ENCODE peak calls at places on chromosomes 13 and 19, in six cellular contexts. S, I, R, Z, O and X are unnamed samples.

GRCh38 chr13:114099918-114100445 is 32.4 kb downstream of the RASA3 start:
- DNase-seq in S (peak; percentile 16), I (peak; percentile 30), O (no peak), Z (peak; percentile 31), R (peak; percentile 44), X (peak; percentile 17)

GRCh38 chr19:10681658-10682057 is 19.6 kb upstream of the QTRT1 start:
- DNase-seq in I (no peak), R (no peak), Z (no peak), S (no peak), O (no peak), X (no peak)

GRCh38 chr13:101325423-101325822 is 90.9 kb downstream of the NALCN start:
- DNase-seq in Z (no peak), S (no peak), O (no peak), R (no peak), I (no peak), X (no peak)

GRCh38 chr13:102591988-102592781 is 4.6 kb upstream of the TPP2 start:
- DNase-seq in I (peak; percentile 69), S (peak; percentile 82), Z (peak; percentile 75), O (peak; percentile 72), R (peak; percentile 75), X (peak; percentile 71)

GRCh38 chr19:13095934-13096890 is 6.4 kb downstream of the LYL1 start:
- DNase-seq in I (peak; percentile 71), R (no peak), S (no peak), O (peak; percentile 75), Z (peak; percentile 67), X (no peak)

GRCh38 chr19:18475004-18475453 is 37.1 kb upstream of the ISYNA1 start:
- DNase-seq in S (no peak), R (no peak), I (no peak), O (no peak), Z (no peak), X (no peak)

GRCh38 chr13:27969073-27969865 is at the start of gene CDX2:
- DNase-seq in Z (no peak), O (no peak), S (no peak), I (peak; percentile 71), R (no peak), X (no peak)

GRCh38 chr13:45674908-45675307 is 27.2 kb upstream of the CBY2 start:
- DNase-seq in R (peak; percentile 52), S (peak; percentile 69), O (no peak), Z (no peak), I (no peak), X (no peak)

GRCh38 chr13:22311734-22312404 is 641.0 kb downstream of the FGF9 start:
- DNase-seq in S (no peak), I (peak; percentile 2), O (no peak), R (no peak), Z (no peak), X (no peak)

GRCh38 chr13:72194531-72194930 is 327.5 kb upstream of the DACH1 start:
- DNase-seq in O (no peak), R (no peak), S (no peak), I (no peak), Z (no peak), X (no peak)

GRCh38 chr19:7705387-7706187 is 3.7 kb upstream of the FCER2 start:
- DNase-seq in Z (no peak), I (no peak), O (no peak), R (no peak), S (no peak), X (peak; percentile 35)

GRCh38 chr19:21602105-21602658 is 96.8 kb downstream of the ZNF429 start:
- DNase-seq in O (no peak), I (no peak), S (no peak), R (no peak), Z (no peak), X (no peak)

GRCh38 chr13:97214921-97215320 is 7.2 kb upstream of the MBNL2 start:
- DNase-seq in S (no peak), I (no peak), R (no peak), O (no peak), Z (no peak), X (no peak)

GRCh38 chr13:42815686-42816085 is 34.3 kb downstream of the FAM216B start:
- DNase-seq in O (no peak), Z (no peak), I (no peak), S (peak; percentile 11), R (peak; percentile 31), X (no peak)

GRCh38 chr13:31913459-31913858 is 118.1 kb upstream of the FRY start:
- DNase-seq in Z (no peak), R (no peak), S (no peak), I (no peak), O (no peak), X (no peak)
- TF ChIP-seq CTCF in Z (no peak), R (no peak), S (no peak), I (no peak), O (no peak), X (no peak)

GRCh38 chr13:89066868-89067466 is 1395.8 kb downstream of the SLITRK5 start:
- DNase-seq in Z (no peak), I (peak; percentile 37), R (peak; percentile 0), S (peak; percentile 31), O (peak; percentile 56), X (no peak)
- TF ChIP-seq CTCF in Z (peak; percentile 13), I (peak; percentile 78), R (no peak), S (peak; percentile 30), O (peak; percentile 60), X (peak; percentile 95)

GRCh38 chr13:50437252-50437651 is 406.2 kb downstream of the DLEU7 start:
- DNase-seq in Z (no peak), R (peak; percentile 87), I (no peak), O (no peak), S (no peak), X (no peak)
- TF ChIP-seq CTCF in Z (no peak), R (no peak), I (no peak), O (no peak), S (no peak), X (no peak)

DNA sequence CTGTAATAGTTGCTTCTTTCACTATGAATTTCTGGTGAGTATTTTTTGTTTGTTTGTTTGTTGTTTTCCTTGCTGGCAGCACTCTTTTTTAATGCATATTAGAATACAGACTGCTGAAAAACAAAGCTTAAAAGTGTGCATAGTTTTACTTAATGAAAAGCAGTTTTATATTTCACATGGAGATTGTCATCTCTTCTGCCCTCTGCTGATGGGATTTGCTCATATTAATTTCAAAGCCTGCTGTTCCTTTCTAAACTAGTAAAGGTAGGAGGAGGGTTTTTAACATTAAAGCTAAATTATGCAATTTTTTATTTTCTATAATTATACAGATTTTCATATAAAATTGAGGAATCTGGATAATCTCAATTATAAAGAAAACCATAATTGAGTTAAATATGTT is 692.6 kb upstream of the SLITRK1 start:
- DNase-seq in R (peak; percentile 16), O (no peak), S (peak; percentile 62), Z (no peak), I (no peak), X (no peak)
- TF ChIP-seq CTCF in R (peak; percentile 33), O (no peak), S (peak; percentile 64), Z (no peak), I (no peak), X (no peak)